ENCODE peak calls at places on chromosomes 2 and 18, in six cellular contexts. Y is neuronal stem cell, V is H9, X is IMR-90, E is H1, C is trophoblast cell. U is an unnamed sample.

GRCh38 chr2:56299166-56299806 is 115.5 kb downstream of the CCDC85A start:
- DNase-seq in E (no peak), Y (no peak), X (no peak), V (no peak), C (peak; percentile 54), U (no peak)

GRCh38 chr2:16218651-16219050 is 278.3 kb downstream of the MYCN start:
- DNase-seq in C (peak; percentile 42), X (no peak), Y (no peak), V (peak; percentile 75), E (peak; percentile 63), U (no peak)

GRCh38 chr2:148552675-148553331 is 91.7 kb upstream of the EPC2 start:
- DNase-seq in X (peak; percentile 22), C (no peak), E (no peak), Y (no peak), V (no peak), U (peak; percentile 34)

GRCh38 chr2:69830045-69830905 is 815 bp downstream of the GMCL1 start:
- DNase-seq in Y (no peak), C (peak; percentile 57), E (peak; percentile 64), V (peak; percentile 36), X (no peak), U (peak; percentile 77)

GRCh38 chr18:48804856-48805610 is 145.7 kb downstream of the SMAD7 start:
- DNase-seq in C (no peak), E (no peak), V (peak; percentile 15), X (no peak), Y (no peak), U (no peak)

GRCh38 chr2:137924019-137924418 is 40.3 kb upstream of the HNMT start:
- DNase-seq in E (no peak), Y (no peak), V (no peak), X (no peak), C (no peak), U (peak; percentile 44)

GRCh38 chr2:203279288-203279687 is 40.5 kb downstream of the CYP20A1 start:
- DNase-seq in Y (no peak), V (no peak), E (no peak), X (no peak), C (no peak), U (no peak)

GRCh38 chr18:58870130-58870529 is 5.5 kb downstream of the ZNF532 start:
- DNase-seq in V (no peak), Y (no peak), C (no peak), X (peak; percentile 35), E (no peak), U (no peak)

GRCh38 chr2:129253461-129253812 is 726.0 kb upstream of the RAB6C start:
- DNase-seq in E (no peak), Y (peak; percentile 8), X (no peak), V (peak; percentile 61), C (peak; percentile 38), U (peak; percentile 25)

GRCh38 chr2:52934354-52934898 is 833.2 kb upstream of the CHAC2 start:
- DNase-seq in Y (no peak), V (no peak), C (peak; percentile 50), E (no peak), X (peak; percentile 91), U (peak; percentile 31)

GRCh38 chr2:60995376-60995775 is 22.1 kb upstream of the PEX13 start:
- DNase-seq in V (no peak), X (no peak), Y (no peak), C (no peak), E (no peak), U (no peak)

GRCh38 chr2:204681412-204681811 is 136.1 kb downstream of the PARD3B start:
- DNase-seq in X (peak; percentile 49), Y (no peak), C (no peak), V (no peak), E (no peak), U (peak; percentile 36)

GRCh38 chr18:32029558-32029957 is 10.9 kb downstream of the RNF125 start:
- DNase-seq in V (no peak), C (no peak), Y (no peak), X (no peak), E (no peak), U (no peak)

GRCh38 chr2:7133521-7133920 is 216.3 kb downstream of the RNF144A start:
- DNase-seq in E (no peak), C (no peak), X (no peak), V (peak; percentile 41), Y (no peak), U (peak; percentile 5)

GRCh38 chr2:12701786-12702660 is 14.7 kb upstream of the TRIB2 start:
- DNase-seq in X (peak; percentile 80), V (no peak), Y (no peak), C (no peak), E (no peak), U (peak; percentile 56)

GRCh38 chr2:237435844-237436590 is 22.1 kb upstream of the COL6A3 start:
- DNase-seq in E (no peak), Y (no peak), C (peak; percentile 43), X (peak; percentile 81), V (no peak), U (peak; percentile 95)

GRCh38 chr2:212672186-212672585 is 133.6 kb upstream of the ERBB4 start:
- DNase-seq in Y (no peak), X (no peak), V (no peak), E (no peak), C (peak; percentile 93), U (no peak)

GRCh38 chr2:235898766-235899165 is 269.4 kb downstream of the GBX2 start:
- DNase-seq in V (no peak), Y (no peak), X (peak; percentile 22), C (no peak), E (no peak), U (no peak)

GRCh38 chr2:144479138-144479537 is 40.8 kb downstream of the ZEB2 start:
- DNase-seq in E (no peak), C (no peak), Y (no peak), X (peak; percentile 59), V (peak; percentile 68), U (no peak)

GRCh38 chr2:190984595-190984994 is 29.4 kb downstream of the STAT1 start:
- DNase-seq in X (peak; percentile 86), C (no peak), V (no peak), Y (no peak), E (no peak), U (no peak)

GRCh38 chr2:240597419-240598181 is 11.1 kb downstream of the CAPN10 start:
- DNase-seq in V (no peak), Y (no peak), E (no peak), C (no peak), X (no peak), U (no peak)

GRCh38 chr2:17557596-17557995 is 17.1 kb downstream of the VSNL1 start:
- DNase-seq in C (no peak), X (no peak), Y (no peak), V (no peak), E (no peak), U (no peak)

GRCh38 chr2:21676676-21677075 is 552.9 kb downstream of the TDRD15 start:
- DNase-seq in X (peak; percentile 59), E (no peak), V (no peak), C (peak; percentile 13), Y (no peak), U (no peak)

GRCh38 chr2:170972508-170973224 is 43.6 kb downstream of the GORASP2 start:
- DNase-seq in V (no peak), X (no peak), E (no peak), C (no peak), Y (no peak), U (no peak)
- H2AFZ ChIP-seq in V (no peak overlapping the region), X (peak overlapping the region; percentile 74), E (peak overlapping the region; percentile 6), C (no peak overlapping the region), Y (peak overlapping the region; percentile 99), U (no peak overlapping the region)

DNA sequence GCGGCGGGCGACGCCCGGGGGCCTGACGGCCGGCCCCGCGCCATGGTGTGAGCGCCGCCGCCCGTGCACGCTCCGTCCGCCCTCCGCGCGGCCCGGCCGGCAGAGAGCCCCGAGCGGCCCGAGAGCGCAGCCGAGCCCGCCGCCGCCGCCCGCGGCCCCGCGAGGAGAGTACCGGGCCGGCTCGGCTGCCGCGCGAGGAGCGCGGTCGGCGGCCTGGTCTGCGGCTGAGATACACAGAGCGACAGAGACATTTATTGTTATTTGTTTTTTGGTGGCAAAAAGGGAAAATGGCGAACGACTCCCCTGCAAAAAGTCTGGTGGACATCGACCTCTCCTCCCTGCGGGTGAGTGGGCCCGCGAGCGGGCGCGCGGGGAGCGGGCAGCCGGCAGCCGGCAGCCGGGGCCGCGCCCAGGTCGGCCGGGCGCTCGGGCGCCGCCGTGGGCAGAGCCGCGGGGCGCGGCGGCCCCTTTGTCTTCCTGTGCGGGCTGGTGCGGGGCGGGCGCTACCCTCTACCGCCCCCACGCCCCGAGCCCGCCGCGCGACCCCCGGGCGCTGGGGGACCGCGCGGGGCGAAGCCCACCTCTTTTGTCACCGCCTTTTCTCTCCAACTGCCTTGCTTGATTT is 399 bp downstream of the MAP4K4 start:
- DNase-seq in Y (no peak), E (peak; percentile 51), V (no peak), C (peak; percentile 57), X (no peak), U (no peak)
- H3K4ac ChIP-seq in Y (no peak overlapping the region), E (no peak overlapping the region), V (no peak overlapping the region), C (peak overlapping the region; percentile 61), X (peak overlapping the region; percentile 82), U (peak overlapping the region; percentile 57)

GRCh38 chr2:127358044-127358443 is 29.7 kb downstream of the MAP3K2 start:
- DNase-seq in Y (no peak), E (no peak), C (no peak), X (peak; percentile 14), V (no peak), U (peak; percentile 8)

GRCh38 chr2:127356531-127356930 is 31.2 kb downstream of the MAP3K2 start:
- DNase-seq in V (no peak), Y (no peak), X (no peak), C (no peak), E (no peak), U (no peak)

GRCh38 chr2:127359520-127359919 is 28.3 kb downstream of the MAP3K2 start:
- DNase-seq in Y (no peak), X (no peak), V (peak; percentile 41), C (no peak), E (no peak), U (no peak)

GRCh38 chr2:127360242-127360641 is 27.5 kb downstream of the MAP3K2 start:
- DNase-seq in V (no peak), Y (no peak), E (no peak), X (no peak), C (no peak), U (no peak)

GRCh38 chr2:127358971-127359370 is 28.8 kb downstream of the MAP3K2 start:
- DNase-seq in E (no peak), Y (no peak), X (no peak), C (no peak), V (no peak), U (no peak)
- H2AFZ ChIP-seq in E (no peak overlapping the region), Y (no peak overlapping the region), X (no peak overlapping the region), C (no peak overlapping the region), V (no peak overlapping the region), U (no peak overlapping the region)

GRCh38 chr2:45256173-45256866 is 247.1 kb upstream of the SIX2 start:
- DNase-seq in Y (no peak), V (no peak), C (no peak), X (no peak), E (no peak), U (peak; percentile 47)
- H3K4ac ChIP-seq in Y (no peak overlapping the region), V (no peak overlapping the region), C (no peak overlapping the region), X (peak overlapping the region; percentile 68), E (peak overlapping the region; percentile 35), U (peak overlapping the region; percentile 47)

GRCh38 chr2:84194906-84195644 is 264.0 kb downstream of the SUCLG1 start:
- DNase-seq in V (no peak), X (no peak), Y (no peak), E (no peak), C (no peak), U (no peak)
- H2AFZ ChIP-seq in V (no peak overlapping the region), X (no peak overlapping the region), Y (no peak overlapping the region), E (no peak overlapping the region), C (no peak overlapping the region), U (no peak overlapping the region)

U was measured in mesenchymal stem cell.